ENCODE peak calls at places on chromosomes 12 and 14, in six cellular contexts. M, L, I, Y, G and F are unnamed samples.

GRCh38 chr12:6998708-6999451 is 19.4 kb downstream of the LPCAT3 start:
- DNase-seq in M (no peak), L (no peak), I (no peak), Y (no peak), G (no peak), F (no peak)

GRCh38 chr12:25241171-25242020 is 9.3 kb downstream of the KRAS start:
- DNase-seq in M (peak; percentile 6), L (peak; percentile 46), I (no peak), Y (peak; percentile 64), G (no peak), F (peak; percentile 46)

GRCh38 chr14:62819931-62820330 is 225.3 kb downstream of the KCNH5 start:
- DNase-seq in M (no peak), L (no peak), I (no peak), Y (no peak), G (no peak), F (no peak)

GRCh38 chr12:61538951-61539350 is 721.3 kb upstream of the USP15 start:
- DNase-seq in M (no peak), L (no peak), I (no peak), Y (peak; percentile 27), G (no peak), F (no peak)

GRCh38 chr12:27622436-27623185 is 73.6 kb upstream of the REP15 start:
- DNase-seq in M (no peak), L (peak; percentile 31), I (no peak), Y (no peak), G (no peak), F (no peak)

GRCh38 chr12:74381968-74382367 is 155.7 kb upstream of the ATXN7L3B start:
- DNase-seq in M (no peak), L (no peak), I (no peak), Y (no peak), G (no peak), F (no peak)

GRCh38 chr14:24284501-24285035 is 13.2 kb upstream of the RABGGTA start:
- DNase-seq in M (no peak), L (no peak), I (no peak), Y (no peak), G (no peak), F (no peak)

GRCh38 chr12:76308866-76309265 is 39.3 kb downstream of the BBS10 start:
- DNase-seq in M (no peak), L (no peak), I (no peak), Y (no peak), G (no peak), F (no peak)

GRCh38 chr12:24591079-24591626 is 357.7 kb downstream of the BCAT1 start:
- DNase-seq in M (no peak), L (no peak), I (no peak), Y (no peak), G (no peak), F (no peak)

GRCh38 chr14:75982724-75983358 is 1.0 kb upstream of the TGFB3 start:
- DNase-seq in M (peak; percentile 61), L (peak; percentile 52), I (no peak), Y (no peak), G (no peak), F (peak; percentile 64)

GRCh38 chr14:85415015-85415712 is 114.8 kb upstream of the FLRT2 start:
- DNase-seq in M (peak; percentile 58), L (peak; percentile 97), I (no peak), Y (peak; percentile 84), G (no peak), F (peak; percentile 21)

GRCh38 chr12:50201987-50202521 is 34.9 kb upstream of the CERS5 start:
- DNase-seq in M (no peak), L (peak; percentile 100), I (no peak), Y (peak; percentile 91), G (no peak), F (no peak)

GRCh38 chr14:103707329-103708263 is 7.7 kb downstream of the XRCC3 start:
- DNase-seq in M (no peak), L (no peak), I (no peak), Y (no peak), G (no peak), F (no peak)

GRCh38 chr12:125134576-125134975 is 69.3 kb downstream of the AACS start:
- DNase-seq in M (no peak), L (no peak), I (no peak), Y (no peak), G (no peak), F (no peak)

GRCh38 chr14:100531591-100532121 is 55.6 kb downstream of the BEGAIN start:
- DNase-seq in M (no peak), L (no peak), I (no peak), Y (no peak), G (no peak), F (no peak)

GRCh38 chr14:99543369-99543768 is 60.6 kb downstream of the CCDC85C start:
- DNase-seq in M (no peak), L (no peak), I (no peak), Y (no peak), G (no peak), F (no peak)

GRCh38 chr14:90624228-90624627 is 192.0 kb downstream of the TTC7B start:
- DNase-seq in M (no peak), L (peak; percentile 83), I (no peak), Y (peak; percentile 14), G (no peak), F (no peak)

GRCh38 chr14:26415618-26416123 is 182.2 kb downstream of the NOVA1 start:
- DNase-seq in M (no peak), L (no peak), I (no peak), Y (no peak), G (no peak), F (no peak)

GRCh38 chr12:18689781-18690180 is 48.0 kb downstream of the PLCZ1 start:
- DNase-seq in M (no peak), L (no peak), I (no peak), Y (no peak), G (no peak), F (no peak)

GRCh38 chr12:52686063-52686462 is 5.9 kb upstream of the KRT1 start:
- DNase-seq in M (no peak), L (no peak), I (no peak), Y (no peak), G (no peak), F (no peak)

GRCh38 chr14:54743382-54743781 is 159.2 kb downstream of the GCH1 start:
- DNase-seq in M (no peak), L (no peak), I (no peak), Y (no peak), G (no peak), F (no peak)